ENCODE peak calls at places on chromosomes 13 and 19, in nine cellular contexts. J is H1, Z is GM23338, W is SK-N-SH, T is suprapubic skin, F is HL-60, X is breast epithelium, Y is upper lobe of left lung, N is transverse colon. H is an unnamed sample.

GRCh38 chr13:44140146-44140545 is 233.5 kb upstream of the SERP2 start:
- DNase-seq in W (no peak), T (no peak), N (peak; percentile 62), Z (peak; percentile 60), Y (no peak), X (no peak), F (no peak), J (no peak), H (no peak)

GRCh38 chr19:38830039-38830733 is 1.4 kb downstream of the ECH1 start:
- DNase-seq in F (no peak), X (no peak), N (no peak), W (no peak), T (no peak), Y (no peak), J (no peak), Z (no peak), H (no peak)

GRCh38 chr19:53960187-53960586 is 2.5 kb upstream of the CACNG8 start:
- DNase-seq in F (no peak), N (no peak), X (no peak), J (no peak), Y (no peak), T (no peak), W (peak; percentile 47), Z (peak; percentile 59), H (no peak)

GRCh38 chr19:45824041-45824471 is 8.9 kb upstream of the RSPH6A start:
- DNase-seq in T (no peak), N (no peak), X (peak; percentile 65), Z (no peak), Y (peak; percentile 56), J (no peak), W (no peak), F (no peak), H (no peak)

GRCh38 chr13:67642638-67643037 is 412.5 kb upstream of the PCDH9 start:
- DNase-seq in J (no peak), Z (no peak), Y (no peak), X (no peak), F (no peak), W (no peak), T (no peak), N (no peak), H (no peak)

GRCh38 chr13:84870190-84870589 is 929.0 kb downstream of the SLITRK6 start:
- DNase-seq in W (no peak), X (no peak), T (no peak), Z (peak; percentile 42), F (no peak), J (no peak), Y (no peak), N (no peak), H (no peak)

GRCh38 chr19:1318678-1319471 is 33.2 kb downstream of the EFNA2 start:
- DNase-seq in T (no peak), J (no peak), W (peak; percentile 38), F (no peak), X (no peak), Y (peak; percentile 80), N (no peak), Z (peak; percentile 52), H (no peak)

GRCh38 chr19:37333457-37333856 is 37.4 kb upstream of the ZNF527 start:
- DNase-seq in F (no peak), Z (no peak), X (no peak), J (no peak), W (no peak), N (no peak), Y (no peak), T (no peak), H (no peak)

GRCh38 chr19:2507109-2507508 is 31.2 kb downstream of the GADD45B start:
- DNase-seq in N (peak; percentile 61), Z (no peak), F (no peak), W (no peak), Y (no peak), T (no peak), X (peak; percentile 55), J (no peak), H (peak; percentile 77)

GRCh38 chr19:2079865-2080301 is 16.2 kb downstream of the MOB3A start:
- DNase-seq in N (no peak), W (peak; percentile 26), Y (peak; percentile 72), Z (no peak), T (no peak), F (no peak), J (no peak), X (no peak), H (no peak)

GRCh38 chr13:83731113-83731512 is 151.2 kb downstream of the SLITRK1 start:
- DNase-seq in Z (no peak), J (no peak), X (no peak), F (no peak), T (no peak), W (no peak), Y (no peak), N (no peak), H (no peak)

GRCh38 chr19:8085606-8086464 is 33.3 kb downstream of the CCL25 start:
- DNase-seq in X (no peak), Y (no peak), F (no peak), Z (no peak), W (no peak), J (no peak), N (peak; percentile 17), T (no peak), H (no peak)

GRCh38 chr19:18221815-18222725 is 4.2 kb downstream of the PDE4C start:
- DNase-seq in J (no peak), W (no peak), Y (peak; percentile 62), X (no peak), Z (no peak), N (no peak), F (no peak), T (no peak), H (no peak)

GRCh38 chr19:18225702-18226468 is at the start of gene PDE4C:
- DNase-seq in T (no peak), Y (peak; percentile 83), Z (peak; percentile 49), N (no peak), X (no peak), W (peak; percentile 75), J (no peak), F (no peak), H (no peak)

GRCh38 chr19:18225355-18225701 is 910 bp downstream of the PDE4C start:
- DNase-seq in J (no peak), Z (no peak), W (no peak), X (no peak), T (no peak), N (no peak), Y (no peak), F (no peak), H (no peak)

GRCh38 chr19:18224525-18225354 is 1.5 kb downstream of the PDE4C start:
- DNase-seq in W (peak; percentile 99), Z (peak; percentile 100), F (peak; percentile 94), N (peak; percentile 98), Y (peak; percentile 99), J (peak; percentile 99), T (peak; percentile 99), X (peak; percentile 97), H (peak; percentile 96)

DNA sequence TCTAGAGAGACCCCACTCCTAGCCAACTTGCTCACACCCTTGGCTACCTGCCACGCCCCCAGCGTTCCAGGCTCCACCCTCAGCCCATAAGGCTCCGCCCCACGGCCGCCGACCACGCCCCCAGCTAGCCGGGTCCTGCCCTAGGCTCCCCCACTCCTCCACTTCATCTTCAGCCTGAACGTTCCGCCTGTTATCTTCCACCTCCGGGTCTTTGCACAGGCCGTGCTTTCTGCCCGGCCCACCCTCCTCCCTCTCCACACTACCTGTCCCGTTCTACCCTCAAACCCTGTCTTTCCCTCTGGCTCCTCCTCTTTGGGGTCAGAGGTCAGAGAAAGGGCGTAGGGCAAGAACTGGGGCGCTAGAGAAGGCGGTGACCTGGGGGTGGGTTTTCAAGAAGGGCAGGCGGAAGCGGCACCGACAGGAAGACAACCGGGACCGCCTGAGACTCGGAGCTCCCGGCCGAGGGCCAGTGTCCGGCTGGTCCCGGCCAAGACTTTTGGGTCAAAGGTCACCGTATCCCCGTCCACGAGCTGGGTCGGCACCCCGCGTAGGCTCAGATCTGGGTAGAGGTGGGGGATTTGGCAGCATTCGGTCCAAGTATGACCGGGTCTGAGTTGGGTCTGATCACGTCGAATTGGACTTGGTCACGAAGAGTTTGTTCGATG is 2.2 kb downstream of the PDE4C start:
- DNase-seq in F (no peak), T (peak; percentile 78), N (peak; percentile 49), J (no peak), Z (peak; percentile 93), W (peak; percentile 89), X (no peak), Y (peak; percentile 91), H (peak; percentile 39)
- TF ChIP-seq POLR2AphosphoS5 in F (no peak), T (no peak), N (no peak), J (no peak), Z (peak; percentile 8), W (no peak), X (no peak), Y (no peak), H (peak; percentile 25)

GRCh38 chr19:17240062-17240854 is 5.5 kb downstream of the NR2F6 start:
- DNase-seq in T (no peak), W (no peak), N (peak; percentile 58), J (no peak), Z (no peak), Y (no peak), F (no peak), X (no peak), H (no peak)
- H3K27ac ChIP-seq in T (no peak overlapping the region), W (no peak overlapping the region), N (peak overlapping the region; percentile 95), J (no peak overlapping the region), Z (peak overlapping the region; percentile 39), Y (peak overlapping the region; percentile 67), F (no peak overlapping the region), X (peak overlapping the region; percentile 75), H (peak overlapping the region; percentile 87)

DNA sequence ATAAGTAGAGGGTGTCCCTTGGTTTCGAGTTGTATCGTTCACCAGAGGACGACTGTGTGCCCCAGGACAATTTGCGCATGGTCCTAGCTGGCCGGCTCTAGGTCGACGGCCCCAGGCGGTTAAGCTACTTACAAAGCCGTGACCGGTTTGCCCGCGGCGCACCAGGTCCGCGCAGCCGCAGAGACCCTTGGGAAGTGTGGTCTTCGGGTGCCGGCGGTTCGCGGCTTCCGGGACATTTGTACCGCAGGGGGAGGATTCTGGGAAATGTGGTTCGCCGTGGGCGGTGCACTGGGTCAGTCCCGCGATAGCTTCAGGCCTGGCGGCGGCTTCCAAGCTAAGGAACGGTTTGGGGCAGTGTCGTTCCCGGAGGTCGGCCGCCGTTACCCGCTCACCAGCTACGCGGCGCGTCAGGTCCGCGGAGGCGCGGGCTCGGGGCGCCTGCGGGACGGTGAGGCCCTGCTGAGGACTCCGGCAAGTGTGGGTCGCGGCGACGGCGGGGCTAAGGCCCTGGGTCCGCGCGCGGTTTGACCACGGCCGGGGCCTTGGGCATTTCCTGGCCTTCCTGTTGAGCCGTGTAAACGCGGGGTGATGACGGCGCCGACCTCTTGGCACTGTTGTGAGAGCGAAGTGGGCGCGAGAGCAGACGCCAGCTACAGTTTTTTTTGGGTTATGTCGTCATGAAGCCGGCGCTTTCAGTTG is at the start of gene ZNF302:
- DNase-seq in F (peak; percentile 91), Z (peak; percentile 98), N (peak; percentile 97), T (peak; percentile 98), Y (peak; percentile 98), W (peak; percentile 94), J (peak; percentile 92), X (peak; percentile 95), H (peak; percentile 94)
- TF ChIP-seq POLR2AphosphoS5 in F (peak; percentile 70), Z (peak; percentile 89), N (peak; percentile 71), T (no peak), Y (peak; percentile 90), W (peak; percentile 37), J (peak; percentile 90), X (peak; percentile 91), H (peak; percentile 83)

GRCh38 chr13:99863789-99864626 is 107.6 kb downstream of the ZIC5 start:
- DNase-seq in N (no peak), Z (no peak), J (no peak), X (no peak), T (no peak), W (no peak), Y (no peak), F (no peak), H (no peak)
- H3K27ac ChIP-seq in N (no peak overlapping the region), Z (no peak overlapping the region), J (no peak overlapping the region), X (no peak overlapping the region), T (no peak overlapping the region), W (no peak overlapping the region), Y (no peak overlapping the region), F (no peak overlapping the region), H (no peak overlapping the region)

H was measured in Panc1.